ENCODE peak calls at places on chromosomes 5 and 9, in seven cellular contexts. One of them, this sample, is unnamed.

GRCh38 chr5:169213479-169213878 is 87.5 kb downstream of the SLIT3 start:
- DNase-seq in CD8-positive, alpha-beta memory T cell: no peak
- DNase-seq in lung: no peak
- DNase-seq in effector memory CD4-positive, alpha-beta T cell: no peak
- DNase-seq in right lobe of liver: no peak
- DNase-seq in heart left ventricle: no peak
- DNase-seq in upper lobe of right lung: no peak
- DNase-seq in this sample: no peak

GRCh38 chr5:82975812-82976211 is 101.4 kb downstream of the TMEM167A start:
- DNase-seq in CD8-positive, alpha-beta memory T cell: no peak
- DNase-seq in right lobe of liver: no peak
- DNase-seq in heart left ventricle: no peak
- DNase-seq in upper lobe of right lung: no peak
- DNase-seq in effector memory CD4-positive, alpha-beta T cell: no peak
- DNase-seq in lung: no peak
- DNase-seq in this sample: no peak

GRCh38 chr5:58410441-58410840 is 49.4 kb downstream of the PLK2 start:
- DNase-seq in effector memory CD4-positive, alpha-beta T cell: no peak
- DNase-seq in heart left ventricle: no peak
- DNase-seq in CD8-positive, alpha-beta memory T cell: no peak
- DNase-seq in upper lobe of right lung: no peak
- DNase-seq in right lobe of liver: no peak
- DNase-seq in lung: no peak
- DNase-seq in this sample: no peak

GRCh38 chr5:156475831-156476551 is 149.0 kb downstream of the SGCD start:
- DNase-seq in upper lobe of right lung: no peak
- DNase-seq in lung: no peak
- DNase-seq in right lobe of liver: no peak
- DNase-seq in CD8-positive, alpha-beta memory T cell: no peak
- DNase-seq in effector memory CD4-positive, alpha-beta T cell: no peak
- DNase-seq in heart left ventricle: peak; percentile 47
- DNase-seq in this sample: no peak

GRCh38 chr5:39194466-39195136 is 24.8 kb downstream of the FYB1 start:
- DNase-seq in upper lobe of right lung: no peak
- DNase-seq in lung: no peak
- DNase-seq in effector memory CD4-positive, alpha-beta T cell: no peak
- DNase-seq in CD8-positive, alpha-beta memory T cell: no peak
- DNase-seq in heart left ventricle: no peak
- DNase-seq in right lobe of liver: no peak
- DNase-seq in this sample: no peak

GRCh38 chr9:126514037-126514821 is 99.5 kb upstream of the LMX1B start:
- DNase-seq in heart left ventricle: peak; percentile 77
- DNase-seq in right lobe of liver: peak; percentile 65
- DNase-seq in effector memory CD4-positive, alpha-beta T cell: peak; percentile 43
- DNase-seq in CD8-positive, alpha-beta memory T cell: peak; percentile 40
- DNase-seq in lung: peak; percentile 57
- DNase-seq in upper lobe of right lung: peak; percentile 85
- DNase-seq in this sample: no peak

GRCh38 chr5:7927466-7928375 is 58.8 kb downstream of the MTRR start:
- DNase-seq in heart left ventricle: peak; percentile 24
- DNase-seq in CD8-positive, alpha-beta memory T cell: no peak
- DNase-seq in effector memory CD4-positive, alpha-beta T cell: no peak
- DNase-seq in upper lobe of right lung: no peak
- DNase-seq in lung: peak; percentile 44
- DNase-seq in right lobe of liver: peak; percentile 48
- DNase-seq in this sample: no peak

GRCh38 chr9:36893911-36894310 is 140.2 kb downstream of the PAX5 start:
- DNase-seq in lung: no peak
- DNase-seq in effector memory CD4-positive, alpha-beta T cell: no peak
- DNase-seq in upper lobe of right lung: no peak
- DNase-seq in CD8-positive, alpha-beta memory T cell: no peak
- DNase-seq in right lobe of liver: no peak
- DNase-seq in heart left ventricle: no peak
- DNase-seq in this sample: no peak

GRCh38 chr9:35749515-35750255 is 598 bp downstream of the RGP1 start:
- DNase-seq in upper lobe of right lung: peak; percentile 78
- DNase-seq in lung: peak; percentile 56
- DNase-seq in effector memory CD4-positive, alpha-beta T cell: peak; percentile 29
- DNase-seq in right lobe of liver: peak; percentile 50
- DNase-seq in heart left ventricle: peak; percentile 51
- DNase-seq in CD8-positive, alpha-beta memory T cell: peak; percentile 53
- DNase-seq in this sample: no peak

GRCh38 chr9:112970939-112971338 is 41.1 kb downstream of the ZNF883 start:
- DNase-seq in lung: no peak
- DNase-seq in upper lobe of right lung: no peak
- DNase-seq in heart left ventricle: no peak
- DNase-seq in right lobe of liver: no peak
- DNase-seq in effector memory CD4-positive, alpha-beta T cell: no peak
- DNase-seq in CD8-positive, alpha-beta memory T cell: no peak
- DNase-seq in this sample: no peak

GRCh38 chr9:85425153-85425611 is 316.6 kb downstream of the AGTPBP1 start:
- DNase-seq in lung: peak; percentile 39
- DNase-seq in heart left ventricle: peak; percentile 34
- DNase-seq in upper lobe of right lung: peak; percentile 73
- DNase-seq in CD8-positive, alpha-beta memory T cell: no peak
- DNase-seq in effector memory CD4-positive, alpha-beta T cell: no peak
- DNase-seq in right lobe of liver: peak; percentile 43
- DNase-seq in this sample: no peak

GRCh38 chr5:122064992-122065391 is 13.1 kb downstream of the LOX start:
- DNase-seq in upper lobe of right lung: no peak
- DNase-seq in right lobe of liver: no peak
- DNase-seq in effector memory CD4-positive, alpha-beta T cell: no peak
- DNase-seq in lung: no peak
- DNase-seq in heart left ventricle: no peak
- DNase-seq in CD8-positive, alpha-beta memory T cell: no peak
- DNase-seq in this sample: no peak
- H3K36me3 ChIP-seq in upper lobe of right lung: peaks cover 9% of the 10 kb centered on the region
- H3K36me3 ChIP-seq in right lobe of liver: no peaks in the 10 kb centered on the region
- H3K36me3 ChIP-seq in effector memory CD4-positive, alpha-beta T cell: no peaks in the 10 kb centered on the region
- H3K36me3 ChIP-seq in lung: peaks cover 1% of the 10 kb centered on the region
- H3K36me3 ChIP-seq in heart left ventricle: no peaks in the 10 kb centered on the region
- H3K36me3 ChIP-seq in CD8-positive, alpha-beta memory T cell: no peaks in the 10 kb centered on the region
- H3K36me3 ChIP-seq in this sample: no peaks in the 10 kb centered on the region

GRCh38 chr9:92278117-92278516 is 15.4 kb downstream of the IARS1 start:
- DNase-seq in effector memory CD4-positive, alpha-beta T cell: no peak
- DNase-seq in right lobe of liver: no peak
- DNase-seq in heart left ventricle: no peak
- DNase-seq in CD8-positive, alpha-beta memory T cell: no peak
- DNase-seq in upper lobe of right lung: no peak
- DNase-seq in lung: no peak
- DNase-seq in this sample: no peak
- H3K36me3 ChIP-seq in effector memory CD4-positive, alpha-beta T cell: peaks cover 75% of the 10 kb centered on the region
- H3K36me3 ChIP-seq in right lobe of liver: peaks cover 87% of the 10 kb centered on the region
- H3K36me3 ChIP-seq in heart left ventricle: peaks cover 100% of the 10 kb centered on the region
- H3K36me3 ChIP-seq in CD8-positive, alpha-beta memory T cell: peaks cover 53% of the 10 kb centered on the region
- H3K36me3 ChIP-seq in upper lobe of right lung: peaks cover 100% of the 10 kb centered on the region
- H3K36me3 ChIP-seq in lung: peaks cover 39% of the 10 kb centered on the region
- H3K36me3 ChIP-seq in this sample: peaks cover 62% of the 10 kb centered on the region

GRCh38 chr5:138910546-138911185 is 35.5 kb upstream of the LRRTM2 start:
- DNase-seq in right lobe of liver: no peak
- DNase-seq in CD8-positive, alpha-beta memory T cell: no peak
- DNase-seq in heart left ventricle: no peak
- DNase-seq in lung: no peak
- DNase-seq in effector memory CD4-positive, alpha-beta T cell: no peak
- DNase-seq in upper lobe of right lung: no peak
- DNase-seq in this sample: no peak

GRCh38 chr5:138909734-138910133 is 34.6 kb upstream of the LRRTM2 start:
- DNase-seq in right lobe of liver: no peak
- DNase-seq in effector memory CD4-positive, alpha-beta T cell: no peak
- DNase-seq in upper lobe of right lung: no peak
- DNase-seq in lung: no peak
- DNase-seq in CD8-positive, alpha-beta memory T cell: no peak
- DNase-seq in heart left ventricle: no peak
- DNase-seq in this sample: no peak

GRCh38 chr5:138913773-138914172 is 38.6 kb upstream of the LRRTM2 start:
- DNase-seq in right lobe of liver: no peak
- DNase-seq in lung: no peak
- DNase-seq in effector memory CD4-positive, alpha-beta T cell: no peak
- DNase-seq in heart left ventricle: no peak
- DNase-seq in CD8-positive, alpha-beta memory T cell: no peak
- DNase-seq in upper lobe of right lung: no peak
- DNase-seq in this sample: no peak

GRCh38 chr5:138912093-138912492 is 37.0 kb upstream of the LRRTM2 start:
- DNase-seq in heart left ventricle: no peak
- DNase-seq in CD8-positive, alpha-beta memory T cell: no peak
- DNase-seq in effector memory CD4-positive, alpha-beta T cell: no peak
- DNase-seq in upper lobe of right lung: no peak
- DNase-seq in lung: no peak
- DNase-seq in right lobe of liver: no peak
- DNase-seq in this sample: no peak

DNA sequence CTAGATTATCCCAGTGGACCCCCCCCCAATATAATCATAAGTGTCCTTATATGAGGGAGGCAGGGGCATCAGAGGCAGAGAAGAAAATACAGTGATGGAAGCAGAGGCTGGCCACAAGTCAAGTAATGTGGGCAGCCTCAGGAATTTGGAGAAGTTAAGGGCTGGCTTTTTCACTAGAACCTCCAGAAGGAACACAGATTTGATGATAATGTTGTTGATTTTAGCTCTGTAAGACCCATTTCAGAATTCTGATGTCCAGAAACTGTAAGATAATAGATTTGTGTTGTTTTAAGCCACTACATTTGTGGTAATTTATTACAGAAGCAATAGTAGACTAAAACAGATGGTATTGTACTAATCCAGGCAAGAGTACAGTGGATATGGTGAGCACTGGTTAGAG is 36.3 kb upstream of the LRRTM2 start:
- DNase-seq in lung: no peak
- DNase-seq in right lobe of liver: no peak
- DNase-seq in heart left ventricle: no peak
- DNase-seq in effector memory CD4-positive, alpha-beta T cell: no peak
- DNase-seq in CD8-positive, alpha-beta memory T cell: no peak
- DNase-seq in upper lobe of right lung: no peak
- DNase-seq in this sample: no peak
- H3K36me3 ChIP-seq in lung: peaks cover 30% of the 10 kb centered on the region
- H3K36me3 ChIP-seq in right lobe of liver: peaks cover 7% of the 10 kb centered on the region
- H3K36me3 ChIP-seq in heart left ventricle: peaks cover 31% of the 10 kb centered on the region
- H3K36me3 ChIP-seq in effector memory CD4-positive, alpha-beta T cell: no peaks in the 10 kb centered on the region
- H3K36me3 ChIP-seq in CD8-positive, alpha-beta memory T cell: no peaks in the 10 kb centered on the region
- H3K36me3 ChIP-seq in upper lobe of right lung: peaks cover 20% of the 10 kb centered on the region
- H3K36me3 ChIP-seq in this sample: peaks cover 19% of the 10 kb centered on the region

GRCh38 chr9:79707589-79707988 is 135.8 kb downstream of the TLE4 start:
- DNase-seq in upper lobe of right lung: no peak
- DNase-seq in effector memory CD4-positive, alpha-beta T cell: no peak
- DNase-seq in lung: no peak
- DNase-seq in right lobe of liver: no peak
- DNase-seq in heart left ventricle: no peak
- DNase-seq in CD8-positive, alpha-beta memory T cell: no peak
- DNase-seq in this sample: no peak

GRCh38 chr9:79706512-79706911 is 134.7 kb downstream of the TLE4 start:
- DNase-seq in lung: no peak
- DNase-seq in CD8-positive, alpha-beta memory T cell: no peak
- DNase-seq in right lobe of liver: no peak
- DNase-seq in effector memory CD4-positive, alpha-beta T cell: no peak
- DNase-seq in upper lobe of right lung: no peak
- DNase-seq in heart left ventricle: no peak
- DNase-seq in this sample: no peak

GRCh38 chr9:79705704-79706103 is 133.9 kb downstream of the TLE4 start:
- DNase-seq in CD8-positive, alpha-beta memory T cell: no peak
- DNase-seq in heart left ventricle: no peak
- DNase-seq in upper lobe of right lung: no peak
- DNase-seq in right lobe of liver: no peak
- DNase-seq in effector memory CD4-positive, alpha-beta T cell: no peak
- DNase-seq in lung: no peak
- DNase-seq in this sample: no peak

GRCh38 chr9:79709945-79710674 is 138.3 kb downstream of the TLE4 start:
- DNase-seq in upper lobe of right lung: no peak
- DNase-seq in right lobe of liver: no peak
- DNase-seq in CD8-positive, alpha-beta memory T cell: no peak
- DNase-seq in effector memory CD4-positive, alpha-beta T cell: no peak
- DNase-seq in lung: no peak
- DNase-seq in heart left ventricle: no peak
- DNase-seq in this sample: no peak

GRCh38 chr9:79708541-79708940 is 136.8 kb downstream of the TLE4 start:
- DNase-seq in heart left ventricle: no peak
- DNase-seq in effector memory CD4-positive, alpha-beta T cell: no peak
- DNase-seq in upper lobe of right lung: no peak
- DNase-seq in CD8-positive, alpha-beta memory T cell: no peak
- DNase-seq in lung: no peak
- DNase-seq in right lobe of liver: no peak
- DNase-seq in this sample: no peak
- H3K36me3 ChIP-seq in heart left ventricle: peaks cover 82% of the 10 kb centered on the region
- H3K36me3 ChIP-seq in effector memory CD4-positive, alpha-beta T cell: peaks cover 50% of the 10 kb centered on the region
- H3K36me3 ChIP-seq in upper lobe of right lung: peaks cover 66% of the 10 kb centered on the region
- H3K36me3 ChIP-seq in CD8-positive, alpha-beta memory T cell: peaks cover 10% of the 10 kb centered on the region
- H3K36me3 ChIP-seq in lung: peaks cover 24% of the 10 kb centered on the region
- H3K36me3 ChIP-seq in right lobe of liver: peaks cover 10% of the 10 kb centered on the region
- H3K36me3 ChIP-seq in this sample: peaks cover 7% of the 10 kb centered on the region

GRCh38 chr5:141649972-141650371 is 1.2 kb downstream of the FCHSD1 start:
- DNase-seq in upper lobe of right lung: no peak
- DNase-seq in effector memory CD4-positive, alpha-beta T cell: no peak
- DNase-seq in CD8-positive, alpha-beta memory T cell: no peak
- DNase-seq in right lobe of liver: no peak
- DNase-seq in lung: no peak
- DNase-seq in heart left ventricle: no peak
- DNase-seq in this sample: no peak

GRCh38 chr5:141649056-141649688 is 2.0 kb downstream of the FCHSD1 start:
- DNase-seq in lung: no peak
- DNase-seq in upper lobe of right lung: no peak
- DNase-seq in right lobe of liver: no peak
- DNase-seq in CD8-positive, alpha-beta memory T cell: no peak
- DNase-seq in effector memory CD4-positive, alpha-beta T cell: no peak
- DNase-seq in heart left ventricle: no peak
- DNase-seq in this sample: no peak

GRCh38 chr5:141651728-141652105 is 499 bp upstream of the FCHSD1 start:
- DNase-seq in right lobe of liver: no peak
- DNase-seq in heart left ventricle: no peak
- DNase-seq in CD8-positive, alpha-beta memory T cell: no peak
- DNase-seq in upper lobe of right lung: no peak
- DNase-seq in effector memory CD4-positive, alpha-beta T cell: no peak
- DNase-seq in lung: no peak
- DNase-seq in this sample: no peak

GRCh38 chr5:141654298-141654697 is 3.1 kb upstream of the FCHSD1 start:
- DNase-seq in upper lobe of right lung: peak; percentile 11
- DNase-seq in right lobe of liver: no peak
- DNase-seq in effector memory CD4-positive, alpha-beta T cell: no peak
- DNase-seq in lung: no peak
- DNase-seq in CD8-positive, alpha-beta memory T cell: no peak
- DNase-seq in heart left ventricle: no peak
- DNase-seq in this sample: no peak

GRCh38 chr5:141650851-141651727 is at the start of gene FCHSD1:
- DNase-seq in CD8-positive, alpha-beta memory T cell: peak; percentile 82
- DNase-seq in upper lobe of right lung: peak; percentile 95
- DNase-seq in right lobe of liver: peak; percentile 92
- DNase-seq in effector memory CD4-positive, alpha-beta T cell: peak; percentile 73
- DNase-seq in lung: peak; percentile 92
- DNase-seq in heart left ventricle: peak; percentile 91
- DNase-seq in this sample: peak; percentile 62
- H3K36me3 ChIP-seq in CD8-positive, alpha-beta memory T cell: no peaks in the 10 kb centered on the region
- H3K36me3 ChIP-seq in upper lobe of right lung: peaks cover 12% of the 10 kb centered on the region
- H3K36me3 ChIP-seq in right lobe of liver: no peaks in the 10 kb centered on the region
- H3K36me3 ChIP-seq in effector memory CD4-positive, alpha-beta T cell: peaks cover 19% of the 10 kb centered on the region
- H3K36me3 ChIP-seq in lung: peaks cover 16% of the 10 kb centered on the region
- H3K36me3 ChIP-seq in heart left ventricle: peaks cover 40% of the 10 kb centered on the region
- H3K36me3 ChIP-seq in this sample: peaks cover 8% of the 10 kb centered on the region

DNA sequence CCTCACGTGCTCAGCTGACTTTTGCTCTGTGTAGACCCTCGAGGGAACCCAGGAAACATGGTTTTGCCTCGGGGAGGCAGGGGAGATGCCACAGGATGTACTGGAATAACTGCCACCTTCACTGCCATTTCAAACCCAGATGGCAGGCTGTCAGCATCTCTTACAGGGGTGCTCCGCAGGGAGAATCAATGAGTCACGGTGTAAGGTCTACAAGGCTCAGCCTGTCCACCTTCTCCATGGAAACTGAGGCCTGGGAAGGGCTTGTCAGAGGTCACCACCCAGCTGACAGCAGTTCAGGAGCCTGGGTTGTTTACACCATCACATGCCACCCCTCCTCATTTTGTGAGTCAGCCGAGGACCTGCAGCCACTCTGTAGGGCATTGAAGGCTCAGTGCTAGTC is 30.8 kb downstream of the DAB2IP start:
- DNase-seq in lung: no peak
- DNase-seq in upper lobe of right lung: peak; percentile 34
- DNase-seq in CD8-positive, alpha-beta memory T cell: no peak
- DNase-seq in effector memory CD4-positive, alpha-beta T cell: no peak
- DNase-seq in heart left ventricle: no peak
- DNase-seq in right lobe of liver: no peak
- DNase-seq in this sample: no peak
- H3K36me3 ChIP-seq in lung: peaks cover 7% of the 10 kb centered on the region
- H3K36me3 ChIP-seq in upper lobe of right lung: peaks cover 5% of the 10 kb centered on the region
- H3K36me3 ChIP-seq in CD8-positive, alpha-beta memory T cell: no peaks in the 10 kb centered on the region
- H3K36me3 ChIP-seq in effector memory CD4-positive, alpha-beta T cell: no peaks in the 10 kb centered on the region
- H3K36me3 ChIP-seq in heart left ventricle: peaks cover 27% of the 10 kb centered on the region
- H3K36me3 ChIP-seq in right lobe of liver: peaks cover 5% of the 10 kb centered on the region
- H3K36me3 ChIP-seq in this sample: peaks cover 3% of the 10 kb centered on the region